ENCODE peak calls at places on chromosomes 12 and 14, in eight cellular contexts. J is GM23338, Q is aorta, K is NCI-H345, Z is GM13977, W is SK-N-SH, P is left colon, T is GM12864. I is an unnamed sample.
A peak's percentile ranks its signal among the peaks of the same experiment; 100 is the strongest.

GRCh38 chr12:12606793-12607589 is 4.7 kb upstream of the CREBL2 start:
- DNase-seq in Z (peak; percentile 53), J (no peak), K (no peak), Q (no peak), W (no peak), T (no peak), P (no peak), I (peak; percentile 53)

GRCh38 chr12:131254374-131254773 is 300.7 kb downstream of the ADGRD1 start:
- DNase-seq in T (no peak), P (no peak), Z (no peak), K (no peak), J (no peak), W (no peak), Q (peak; percentile 44), I (no peak)

GRCh38 chr12:6765048-6765633 is 1.0 kb upstream of the PTMS start:
- DNase-seq in Q (no peak), P (no peak), K (peak; percentile 65), W (no peak), T (no peak), J (no peak), Z (no peak), I (no peak)

GRCh38 chr12:27924350-27925140 is 48.0 kb downstream of the PTHLH start:
- DNase-seq in W (no peak), Q (no peak), P (no peak), Z (no peak), J (no peak), K (no peak), T (no peak), I (no peak)

GRCh38 chr14:91817566-91818325 is 49.6 kb downstream of the TC2N start:
- DNase-seq in T (no peak), W (no peak), Q (no peak), J (peak; percentile 46), P (no peak), K (no peak), Z (no peak), I (peak; percentile 56)

GRCh38 chr12:29644536-29645162 is 139.1 kb downstream of the TMTC1 start:
- DNase-seq in P (no peak), Q (no peak), W (no peak), T (no peak), J (no peak), K (no peak), Z (no peak), I (no peak)

GRCh38 chr14:65230287-65230728 is 128.0 kb upstream of the MAX start:
- DNase-seq in K (peak; percentile 94), Z (no peak), Q (no peak), J (no peak), W (peak; percentile 68), P (no peak), T (no peak), I (no peak)

GRCh38 chr12:64893961-64894360 is 69.5 kb downstream of the TBC1D30 start:
- DNase-seq in K (no peak), Q (no peak), Z (no peak), P (no peak), W (no peak), T (no peak), J (no peak), I (no peak)

GRCh38 chr12:48883305-48884171 is 17.9 kb upstream of the RND1 start:
- DNase-seq in Z (no peak), J (peak; percentile 88), T (no peak), P (no peak), W (peak; percentile 61), K (no peak), Q (peak; percentile 57), I (no peak)

GRCh38 chr12:130948136-130948535 is 5.6 kb upstream of the ADGRD1 start:
- DNase-seq in W (no peak), P (no peak), J (peak; percentile 94), T (no peak), K (peak; percentile 11), Q (no peak), Z (no peak), I (no peak)

GRCh38 chr12:2654311-2654710 is 140.5 kb upstream of the FKBP4 start:
- DNase-seq in W (no peak), K (no peak), P (no peak), T (no peak), J (no peak), Z (no peak), Q (peak; percentile 73), I (no peak)

GRCh38 chr12:42862055-42862454 is 272.5 kb upstream of the PRICKLE1 start:
- DNase-seq in Z (no peak), P (no peak), Q (no peak), W (no peak), T (no peak), K (no peak), J (no peak), I (no peak)

GRCh38 chr12:76144253-76144564 is 59.7 kb upstream of the NAP1L1 start:
- DNase-seq in K (peak; percentile 19), Q (no peak), J (no peak), T (no peak), Z (no peak), P (no peak), W (peak; percentile 24), I (no peak)

GRCh38 chr14:89444044-89444443 is 27.0 kb upstream of the FOXN3 start:
- DNase-seq in W (no peak), J (no peak), Q (no peak), K (no peak), T (no peak), P (no peak), Z (no peak), I (no peak)

GRCh38 chr12:42483534-42483857 is 106.0 kb downstream of the PRICKLE1 start:
- DNase-seq in Q (peak; percentile 82), W (peak; percentile 87), T (no peak), J (no peak), P (no peak), Z (peak; percentile 67), K (no peak), I (no peak)

GRCh38 chr12:38744056-38744455 is 161.3 kb downstream of the CPNE8 start:
- DNase-seq in Q (no peak), K (no peak), P (no peak), Z (no peak), T (no peak), J (no peak), W (no peak), I (no peak)

GRCh38 chr12:78759387-78759786 is 105.2 kb upstream of the SYT1 start:
- DNase-seq in T (no peak), W (no peak), J (peak; percentile 34), K (no peak), Q (no peak), Z (no peak), P (peak; percentile 2), I (no peak)

GRCh38 chr12:104524026-104524425 is 67.3 kb downstream of the CHST11 start:
- DNase-seq in J (no peak), Q (no peak), Z (no peak), P (no peak), T (no peak), W (no peak), K (peak; percentile 52), I (no peak)

GRCh38 chr12:1628671-1629337 is at the start of gene WNT5B:
- DNase-seq in Q (no peak), Z (no peak), P (no peak), T (no peak), W (peak; percentile 76), K (no peak), J (peak; percentile 56), I (no peak)

GRCh38 chr14:55366271-55366670 is 45.4 kb downstream of the ATG14 start:
- DNase-seq in J (no peak), W (no peak), T (no peak), Q (no peak), P (no peak), K (no peak), Z (no peak), I (no peak)

GRCh38 chr12:47741340-47741703 is 16.0 kb upstream of the ENDOU start:
- DNase-seq in Q (peak; percentile 88), J (no peak), P (peak; percentile 89), K (peak; percentile 85), W (peak; percentile 79), Z (no peak), T (no peak), I (no peak)

I was measured in GM12878.